ENCODE peak calls at places on chromosomes 7 and 10, in four cellular contexts. One of them, this sample, is unnamed.

GRCh38 chr10:6119423-6119822 is 30.6 kb downstream of the RBM17 start:
- DNase-seq in stimulated activated CD8-positive, alpha-beta memory T cell treated with anti-CD3 and anti-CD28 coated beads, Interleukin-15, amount 100 ng/mL, for 4 hours: no peak
- DNase-seq in ACHN: no peak
- DNase-seq in stimulated activated CD4-positive, alpha-beta T cell treated with anti-CD3 and anti-CD28 coated beads, Interleukin-2, amount 100 ng/mL, for 24 hours: no peak
- DNase-seq in this sample: peak

GRCh38 chr7:112238852-112239610 is 32.5 kb downstream of the ZNF277 start:
- DNase-seq in stimulated activated CD8-positive, alpha-beta memory T cell treated with anti-CD3 and anti-CD28 coated beads, Interleukin-15, amount 100 ng/mL, for 4 hours: no peak
- DNase-seq in stimulated activated CD4-positive, alpha-beta T cell treated with anti-CD3 and anti-CD28 coated beads, Interleukin-2, amount 100 ng/mL, for 24 hours: no peak
- DNase-seq in ACHN: no peak
- DNase-seq in this sample: no peak

GRCh38 chr7:15011289-15011688 is 108.7 kb upstream of the DGKB start:
- DNase-seq in stimulated activated CD8-positive, alpha-beta memory T cell treated with anti-CD3 and anti-CD28 coated beads, Interleukin-15, amount 100 ng/mL, for 4 hours: no peak
- DNase-seq in stimulated activated CD4-positive, alpha-beta T cell treated with anti-CD3 and anti-CD28 coated beads, Interleukin-2, amount 100 ng/mL, for 24 hours: no peak
- DNase-seq in ACHN: no peak
- DNase-seq in this sample: peak

GRCh38 chr7:147282204-147282603 is 1165.6 kb downstream of the CNTNAP2 start:
- DNase-seq in stimulated activated CD4-positive, alpha-beta T cell treated with anti-CD3 and anti-CD28 coated beads, Interleukin-2, amount 100 ng/mL, for 24 hours: no peak
- DNase-seq in stimulated activated CD8-positive, alpha-beta memory T cell treated with anti-CD3 and anti-CD28 coated beads, Interleukin-15, amount 100 ng/mL, for 4 hours: no peak
- DNase-seq in ACHN: no peak
- DNase-seq in this sample: no peak

GRCh38 chr10:47337243-47337642 is 10.9 kb upstream of the RBP3 start:
- DNase-seq in stimulated activated CD4-positive, alpha-beta T cell treated with anti-CD3 and anti-CD28 coated beads, Interleukin-2, amount 100 ng/mL, for 24 hours: no peak
- DNase-seq in stimulated activated CD8-positive, alpha-beta memory T cell treated with anti-CD3 and anti-CD28 coated beads, Interleukin-15, amount 100 ng/mL, for 4 hours: no peak
- DNase-seq in ACHN: no peak
- DNase-seq in this sample: no peak

GRCh38 chr10:110600487-110601101 is 33.1 kb downstream of the SMC3 start:
- DNase-seq in stimulated activated CD4-positive, alpha-beta T cell treated with anti-CD3 and anti-CD28 coated beads, Interleukin-2, amount 100 ng/mL, for 24 hours: no peak
- DNase-seq in stimulated activated CD8-positive, alpha-beta memory T cell treated with anti-CD3 and anti-CD28 coated beads, Interleukin-15, amount 100 ng/mL, for 4 hours: no peak
- DNase-seq in ACHN: peak
- DNase-seq in this sample: peak

GRCh38 chr10:83917519-83918506 is 221.5 kb upstream of the GHITM start:
- DNase-seq in ACHN: no peak
- DNase-seq in stimulated activated CD4-positive, alpha-beta T cell treated with anti-CD3 and anti-CD28 coated beads, Interleukin-2, amount 100 ng/mL, for 24 hours: peak
- DNase-seq in stimulated activated CD8-positive, alpha-beta memory T cell treated with anti-CD3 and anti-CD28 coated beads, Interleukin-15, amount 100 ng/mL, for 4 hours: no peak
- DNase-seq in this sample: peak

GRCh38 chr7:131196808-131197207 is 130.9 kb upstream of the MKLN1 start:
- DNase-seq in ACHN: peak
- DNase-seq in stimulated activated CD8-positive, alpha-beta memory T cell treated with anti-CD3 and anti-CD28 coated beads, Interleukin-15, amount 100 ng/mL, for 4 hours: no peak
- DNase-seq in stimulated activated CD4-positive, alpha-beta T cell treated with anti-CD3 and anti-CD28 coated beads, Interleukin-2, amount 100 ng/mL, for 24 hours: no peak
- DNase-seq in this sample: no peak

GRCh38 chr10:133453516-133454203 is at the start of gene SCART1:
- DNase-seq in stimulated activated CD8-positive, alpha-beta memory T cell treated with anti-CD3 and anti-CD28 coated beads, Interleukin-15, amount 100 ng/mL, for 4 hours: no peak
- DNase-seq in stimulated activated CD4-positive, alpha-beta T cell treated with anti-CD3 and anti-CD28 coated beads, Interleukin-2, amount 100 ng/mL, for 24 hours: no peak
- DNase-seq in ACHN: no peak
- DNase-seq in this sample: no peak

GRCh38 chr10:92290076-92290836 is 622 bp downstream of the CPEB3 start:
- DNase-seq in stimulated activated CD8-positive, alpha-beta memory T cell treated with anti-CD3 and anti-CD28 coated beads, Interleukin-15, amount 100 ng/mL, for 4 hours: no peak
- DNase-seq in ACHN: peak
- DNase-seq in stimulated activated CD4-positive, alpha-beta T cell treated with anti-CD3 and anti-CD28 coated beads, Interleukin-2, amount 100 ng/mL, for 24 hours: peak
- DNase-seq in this sample: peak

GRCh38 chr7:99729501-99730261 is 5.3 kb downstream of the CYP3A7 start:
- DNase-seq in ACHN: no peak
- DNase-seq in stimulated activated CD8-positive, alpha-beta memory T cell treated with anti-CD3 and anti-CD28 coated beads, Interleukin-15, amount 100 ng/mL, for 4 hours: no peak
- DNase-seq in stimulated activated CD4-positive, alpha-beta T cell treated with anti-CD3 and anti-CD28 coated beads, Interleukin-2, amount 100 ng/mL, for 24 hours: no peak
- DNase-seq in this sample: peak

GRCh38 chr7:130622866-130623265 is 45.7 kb downstream of the COPG2 start:
- DNase-seq in stimulated activated CD8-positive, alpha-beta memory T cell treated with anti-CD3 and anti-CD28 coated beads, Interleukin-15, amount 100 ng/mL, for 4 hours: no peak
- DNase-seq in ACHN: no peak
- DNase-seq in stimulated activated CD4-positive, alpha-beta T cell treated with anti-CD3 and anti-CD28 coated beads, Interleukin-2, amount 100 ng/mL, for 24 hours: no peak
- DNase-seq in this sample: no peak

GRCh38 chr10:92692085-92692671 is 2.4 kb downstream of the HHEX start:
- DNase-seq in stimulated activated CD8-positive, alpha-beta memory T cell treated with anti-CD3 and anti-CD28 coated beads, Interleukin-15, amount 100 ng/mL, for 4 hours: no peak
- DNase-seq in ACHN: no peak
- DNase-seq in stimulated activated CD4-positive, alpha-beta T cell treated with anti-CD3 and anti-CD28 coated beads, Interleukin-2, amount 100 ng/mL, for 24 hours: no peak
- DNase-seq in this sample: no peak

GRCh38 chr10:103668351-103669242 is 175.1 kb downstream of the NEURL1 start:
- DNase-seq in stimulated activated CD4-positive, alpha-beta T cell treated with anti-CD3 and anti-CD28 coated beads, Interleukin-2, amount 100 ng/mL, for 24 hours: no peak
- DNase-seq in stimulated activated CD8-positive, alpha-beta memory T cell treated with anti-CD3 and anti-CD28 coated beads, Interleukin-15, amount 100 ng/mL, for 4 hours: no peak
- DNase-seq in ACHN: peak
- DNase-seq in this sample: peak

GRCh38 chr7:48426966-48427555 is 255.8 kb downstream of the ABCA13 start:
- DNase-seq in stimulated activated CD4-positive, alpha-beta T cell treated with anti-CD3 and anti-CD28 coated beads, Interleukin-2, amount 100 ng/mL, for 24 hours: no peak
- DNase-seq in stimulated activated CD8-positive, alpha-beta memory T cell treated with anti-CD3 and anti-CD28 coated beads, Interleukin-15, amount 100 ng/mL, for 4 hours: no peak
- DNase-seq in ACHN: peak
- DNase-seq in this sample: no peak

GRCh38 chr10:13859979-13860619 is 273.3 kb downstream of the PRPF18 start:
- DNase-seq in ACHN: no peak
- DNase-seq in stimulated activated CD8-positive, alpha-beta memory T cell treated with anti-CD3 and anti-CD28 coated beads, Interleukin-15, amount 100 ng/mL, for 4 hours: no peak
- DNase-seq in stimulated activated CD4-positive, alpha-beta T cell treated with anti-CD3 and anti-CD28 coated beads, Interleukin-2, amount 100 ng/mL, for 24 hours: no peak
- DNase-seq in this sample: no peak

This sample was measured in OCI-M1.